ENCODE peak calls at places on chromosomes 13 and 19, in nine cellular contexts. V, G, F, B, Y, R, I, N and C are unnamed samples.

GRCh38 chr19:32164384-32164992 is 180.9 kb upstream of the ZNF507 start:
- DNase-seq in G (peak), V (no peak), N (no peak), I (no peak), B (no peak), R (no peak), F (no peak), Y (no peak), C (no peak)

GRCh38 chr19:58059003-58059671 is at the start of gene ZNF135:
- DNase-seq in I (peak), N (no peak), F (no peak), Y (peak), B (peak), R (no peak), V (peak), G (no peak), C (peak)

GRCh38 chr19:45175663-45176345 is 2.2 kb downstream of the TRAPPC6A start:
- DNase-seq in F (no peak), B (no peak), N (no peak), G (no peak), R (no peak), V (no peak), Y (no peak), I (peak), C (no peak)

GRCh38 chr19:37594982-37595382 is 306 bp downstream of the ZNF540 start:
- DNase-seq in G (no peak), I (peak), Y (peak), F (peak), R (peak), B (peak), V (peak), N (no peak), C (peak)

GRCh38 chr19:52227196-52227940 is 37.5 kb downstream of the PPP2R1A start:
- DNase-seq in I (no peak), Y (no peak), F (no peak), G (no peak), V (no peak), N (no peak), B (no peak), R (no peak), C (no peak)

GRCh38 chr19:13484141-13484540 is 22.1 kb downstream of the CACNA1A start:
- DNase-seq in G (no peak), F (no peak), N (no peak), V (no peak), Y (no peak), B (no peak), R (no peak), I (no peak), C (no peak)

GRCh38 chr13:63117710-63118109 is 1702.1 kb upstream of the PCDH20 start:
- DNase-seq in N (no peak), I (no peak), R (no peak), V (no peak), F (no peak), G (no peak), B (no peak), Y (no peak), C (no peak)

GRCh38 chr19:2478756-2479555 is 3.0 kb downstream of the GADD45B start:
- DNase-seq in Y (peak), B (peak), V (peak), F (peak), N (peak), I (peak), R (no peak), G (peak), C (peak)

GRCh38 chr13:105627270-105627669 is 908.2 kb downstream of the EFNB2 start:
- DNase-seq in G (no peak), B (peak), Y (no peak), I (no peak), R (no peak), V (no peak), N (no peak), F (no peak), C (no peak)

GRCh38 chr13:24313449-24313848 is 4.1 kb downstream of the C1QTNF9 start:
- DNase-seq in R (no peak), V (no peak), F (no peak), I (peak), B (peak), G (no peak), Y (no peak), N (peak), C (no peak)

GRCh38 chr13:46492946-46493345 is 60.0 kb upstream of the LRCH1 start:
- DNase-seq in N (peak), V (no peak), R (peak), F (peak), B (peak), Y (no peak), G (no peak), I (peak), C (peak)

GRCh38 chr13:39526499-39526898 is 76.5 kb downstream of the LHFPL6 start:
- DNase-seq in Y (no peak), G (no peak), V (no peak), N (no peak), F (no peak), B (no peak), R (no peak), I (no peak), C (no peak)

GRCh38 chr13:108005231-108005630 is 210.1 kb downstream of the LIG4 start:
- DNase-seq in F (no peak), N (no peak), R (peak), I (no peak), V (no peak), Y (no peak), G (no peak), B (no peak), C (no peak)

GRCh38 chr13:113837554-113838355 is 26.1 kb downstream of the GAS6 start:
- DNase-seq in Y (peak), R (peak), G (peak), B (peak), I (peak), V (peak), N (peak), F (peak), C (no peak)

GRCh38 chr19:42075364-42075615 is 676 bp upstream of the ZNF574 start:
- DNase-seq in N (no peak), R (no peak), V (no peak), G (no peak), F (no peak), I (no peak), Y (no peak), B (peak), C (no peak)

GRCh38 chr19:10812902-10813404 is 23.1 kb downstream of the TMED1 start:
- DNase-seq in I (peak), Y (peak), G (peak), V (peak), N (peak), R (peak), B (peak), F (no peak), C (no peak)

GRCh38 chr13:20412761-20413355 is 112.8 kb downstream of the CRYL1 start:
- DNase-seq in B (no peak), V (no peak), R (no peak), N (no peak), I (peak), F (no peak), G (no peak), Y (no peak), C (peak)

GRCh38 chr13:33799950-33800592 is 17.9 kb upstream of the RFC3 start:
- DNase-seq in B (peak), V (no peak), R (no peak), F (peak), N (peak), G (no peak), I (peak), Y (no peak), C (no peak)

GRCh38 chr19:6663236-6664187 is 6.4 kb downstream of the TNFSF14 start:
- DNase-seq in I (peak), Y (no peak), F (no peak), G (no peak), V (no peak), N (no peak), B (no peak), R (no peak), C (peak)

GRCh38 chr19:46489445-46490272 is 6.0 kb downstream of the PNMA8B start:
- DNase-seq in Y (peak), R (peak), I (peak), F (no peak), V (no peak), B (peak), N (no peak), G (no peak), C (no peak)

GRCh38 chr13:93776936-93777335 is 550.3 kb downstream of the GPC6 start:
- DNase-seq in B (peak), R (no peak), I (peak), N (no peak), Y (no peak), V (no peak), G (no peak), F (no peak), C (no peak)

GRCh38 chr19:37505958-37506386 is 767 bp upstream of the ZNF793 start:
- DNase-seq in N (no peak), Y (no peak), I (no peak), F (no peak), B (no peak), G (no peak), V (peak), R (no peak), C (no peak)

GRCh38 chr13:112885782-112886268 is 83.2 kb upstream of the MCF2L start:
- DNase-seq in N (peak), I (peak), B (peak), V (peak), F (no peak), G (peak), Y (peak), R (peak), C (no peak)

GRCh38 chr13:38954844-38955243 is 35.8 kb downstream of the STOML3 start:
- DNase-seq in R (peak), V (no peak), N (no peak), Y (no peak), I (no peak), G (no peak), B (no peak), F (no peak), C (no peak)

GRCh38 chr13:99264053-99264452 is 5.9 kb upstream of the GPR18 start:
- DNase-seq in N (no peak), I (no peak), G (peak), B (no peak), R (no peak), V (no peak), Y (no peak), F (no peak), C (no peak)

GRCh38 chr19:41309225-41310030 is 544 bp upstream of the CCDC97 start:
- DNase-seq in F (peak), B (no peak), N (no peak), I (peak), G (no peak), R (no peak), Y (no peak), V (peak), C (no peak)

GRCh38 chr19:46137915-46138473 is 10.0 kb upstream of the IGFL2 start:
- DNase-seq in V (no peak), B (no peak), F (no peak), R (no peak), I (no peak), N (no peak), G (no peak), Y (no peak), C (no peak)

GRCh38 chr19:19662866-19663291 is 597 bp downstream of the ATP13A1 start:
- DNase-seq in B (peak), Y (peak), G (no peak), V (no peak), I (peak), N (no peak), R (no peak), F (no peak), C (no peak)

GRCh38 chr13:99392126-99392805 is 85.1 kb upstream of the GPR183 start:
- DNase-seq in B (no peak), Y (no peak), G (peak), R (no peak), F (no peak), N (no peak), V (no peak), I (no peak), C (no peak)

GRCh38 chr19:35213678-35214632 is 14.6 kb downstream of the FAM187B start:
- DNase-seq in Y (peak), B (peak), F (peak), G (no peak), R (no peak), N (peak), V (peak), I (peak), C (peak)

GRCh38 chr13:30681489-30682242 is 53.7 kb upstream of the ALOX5AP start:
- DNase-seq in I (peak), Y (no peak), G (no peak), R (no peak), F (no peak), B (peak), V (no peak), N (no peak), C (no peak)

GRCh38 chr13:110006304-110006703 is 219.9 kb upstream of the IRS2 start:
- DNase-seq in B (peak), R (no peak), N (peak), I (peak), G (no peak), F (no peak), V (no peak), Y (no peak), C (no peak)

GRCh38 chr13:93727301-93728141 is 500.9 kb downstream of the GPC6 start:
- DNase-seq in G (peak), B (no peak), Y (no peak), N (no peak), I (peak), V (no peak), R (no peak), F (no peak), C (no peak)

GRCh38 chr13:32587014-32587773 is 942 bp downstream of the PDS5B start:
- DNase-seq in F (peak), V (peak), N (peak), G (peak), B (peak), I (peak), Y (peak), R (peak), C (peak)

GRCh38 chr19:16051254-16052025 is 24.9 kb upstream of the TPM4 start:
- DNase-seq in V (no peak), B (peak), I (no peak), N (peak), R (peak), Y (no peak), G (no peak), F (peak), C (peak)

DNA sequence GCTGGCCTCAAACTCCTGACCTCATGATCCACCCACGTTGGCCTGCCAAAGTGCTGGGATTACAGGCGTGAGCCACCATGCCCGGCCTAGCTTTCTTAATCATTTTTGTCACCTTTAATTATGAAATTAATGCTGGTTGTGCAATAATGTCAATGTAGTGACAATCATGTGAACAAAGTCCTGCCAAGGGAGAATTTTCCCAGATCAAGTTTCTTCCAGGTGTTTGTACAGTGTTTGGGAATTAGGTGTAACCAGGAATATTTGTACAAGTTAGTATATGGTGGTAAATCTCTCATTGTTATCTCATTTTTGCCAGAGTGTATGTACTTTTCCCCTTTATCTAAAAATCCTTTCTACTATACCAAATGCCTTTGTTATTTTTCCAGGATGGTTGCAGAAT is 171.1 kb downstream of the UGGT2 start:
- DNase-seq in F (no peak), R (no peak), N (no peak), V (no peak), Y (no peak), I (no peak), G (no peak), B (no peak), C (no peak)
- H3K4me3 ChIP-seq in F (no peak), R (no peak), N (no peak), V (no peak), Y (no peak), I (no peak), G (no peak), B (no peak), C (no peak)

DNA sequence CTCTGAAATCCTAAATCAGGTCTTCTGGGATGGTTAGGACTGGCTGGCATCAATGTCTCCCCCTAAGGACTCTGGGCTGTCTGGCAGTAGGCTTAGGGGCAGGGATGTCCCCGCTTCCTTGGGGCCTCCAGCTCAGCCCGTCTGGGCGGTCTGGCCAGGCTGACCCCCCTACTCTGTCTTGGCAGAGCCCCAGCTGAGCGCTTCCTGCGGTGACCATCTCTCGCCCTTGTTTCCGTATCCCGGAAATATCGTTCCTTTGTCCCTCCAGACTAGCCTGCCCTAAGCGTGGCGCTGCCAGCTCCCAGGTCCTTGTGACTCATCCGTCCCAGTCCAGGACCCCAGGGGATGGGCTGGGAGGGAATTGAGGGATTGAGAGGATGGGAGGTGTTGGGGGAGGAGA is 11.3 kb downstream of the GTPBP3 start:
- DNase-seq in R (no peak), V (peak), I (peak), Y (peak), G (peak), F (no peak), B (peak), N (peak), C (no peak)
- H3K4me3 ChIP-seq in R (no peak), V (no peak), I (peak), Y (no peak), G (no peak), F (no peak), B (no peak), N (no peak), C (no peak)

GRCh38 chr19:53906211-53907192 is 2.6 kb upstream of the CACNG7 start:
- DNase-seq in N (no peak), V (peak), I (peak), F (no peak), Y (peak), R (peak), B (peak), G (no peak), C (peak)
- H3K4me3 ChIP-seq in N (peak), V (no peak), I (no peak), F (no peak), Y (peak), R (no peak), B (no peak), G (no peak), C (no peak)

GRCh38 chr19:30227071-30227621 is 145.0 kb upstream of the ZNF536 start:
- DNase-seq in N (no peak), R (no peak), G (no peak), F (no peak), I (no peak), Y (no peak), V (no peak), B (no peak), C (no peak)
- H3K4me3 ChIP-seq in N (peak), R (peak), G (peak), F (peak), I (peak), Y (peak), V (no peak), B (peak), C (no peak)

GRCh38 chr19:1214862-1215731 is 9.5 kb downstream of the STK11 start:
- DNase-seq in N (no peak), F (no peak), G (no peak), Y (peak), R (no peak), I (peak), V (no peak), B (no peak), C (no peak)
- H3K4me3 ChIP-seq in N (no peak), F (no peak), G (no peak), Y (peak), R (no peak), I (no peak), V (no peak), B (no peak), C (no peak)

GRCh38 chr19:50818859-50819472 is 4.6 kb downstream of the KLK1 start:
- DNase-seq in G (no peak), I (no peak), Y (no peak), V (no peak), F (peak), N (no peak), R (no peak), B (no peak), C (no peak)

GRCh38 chr19:50819636-50820035 is 4.0 kb downstream of the KLK1 start:
- DNase-seq in R (no peak), F (no peak), B (no peak), V (peak), N (no peak), I (no peak), G (no peak), Y (no peak), C (no peak)

GRCh38 chr19:50820549-50821247 is 2.9 kb downstream of the KLK1 start:
- DNase-seq in F (peak), Y (peak), V (peak), R (peak), I (no peak), G (no peak), B (no peak), N (no peak), C (peak)

GRCh38 chr19:50821248-50821612 is 2.4 kb downstream of the KLK1 start:
- DNase-seq in Y (no peak), R (no peak), B (no peak), G (no peak), N (no peak), I (no peak), F (no peak), V (no peak), C (no peak)

DNA sequence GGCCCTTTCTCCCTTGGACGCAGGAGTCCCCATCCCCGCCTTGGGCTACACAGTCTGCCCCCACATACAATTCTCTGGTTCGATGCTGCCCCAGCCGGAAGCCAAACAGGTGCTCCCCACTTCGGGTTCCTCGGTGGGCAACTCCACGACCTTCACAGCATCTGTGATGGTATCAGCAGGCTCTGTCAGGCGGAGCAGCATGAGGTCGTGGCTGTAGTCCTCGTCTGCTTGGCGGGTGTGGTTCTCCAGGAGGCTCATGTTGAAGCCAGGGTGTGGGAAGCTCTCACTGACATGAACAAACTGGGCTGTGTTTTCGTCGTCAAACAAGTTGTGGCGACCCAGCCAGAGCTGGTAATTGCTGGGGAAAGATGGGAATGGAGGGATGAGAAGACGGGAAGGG is 3.5 kb downstream of the KLK1 start:
- DNase-seq in I (no peak), Y (no peak), V (peak), F (peak), R (no peak), G (no peak), N (no peak), B (no peak), C (no peak)
- H3K4me3 ChIP-seq in I (no peak), Y (no peak), V (no peak), F (peak), R (peak), G (no peak), N (no peak), B (no peak), C (no peak)

GRCh38 chr19:33193269-33193863 is 764 bp upstream of the LRP3 start:
- DNase-seq in I (no peak), F (no peak), N (no peak), G (no peak), V (no peak), Y (peak), B (no peak), R (no peak), C (no peak)
- H3K4me3 ChIP-seq in I (peak), F (no peak), N (peak), G (no peak), V (no peak), Y (peak), B (no peak), R (no peak), C (no peak)

GRCh38 chr13:101757446-101758039 is 305.1 kb downstream of the ITGBL1 start:
- DNase-seq in N (peak), G (no peak), B (peak), R (no peak), I (peak), F (peak), Y (no peak), V (no peak), C (no peak)

GRCh38 chr13:101749584-101749983 is 297.1 kb downstream of the ITGBL1 start:
- DNase-seq in G (no peak), Y (no peak), B (no peak), R (no peak), N (no peak), I (no peak), V (no peak), F (no peak), C (no peak)

GRCh38 chr13:101751488-101751887 is 299.0 kb downstream of the ITGBL1 start:
- DNase-seq in B (peak), V (no peak), R (no peak), N (peak), I (peak), G (no peak), Y (no peak), F (peak), C (no peak)

GRCh38 chr13:101755228-101755887 is 302.9 kb downstream of the ITGBL1 start:
- DNase-seq in I (no peak), R (no peak), F (no peak), N (no peak), B (no peak), G (no peak), Y (no peak), V (no peak), C (no peak)

DNA sequence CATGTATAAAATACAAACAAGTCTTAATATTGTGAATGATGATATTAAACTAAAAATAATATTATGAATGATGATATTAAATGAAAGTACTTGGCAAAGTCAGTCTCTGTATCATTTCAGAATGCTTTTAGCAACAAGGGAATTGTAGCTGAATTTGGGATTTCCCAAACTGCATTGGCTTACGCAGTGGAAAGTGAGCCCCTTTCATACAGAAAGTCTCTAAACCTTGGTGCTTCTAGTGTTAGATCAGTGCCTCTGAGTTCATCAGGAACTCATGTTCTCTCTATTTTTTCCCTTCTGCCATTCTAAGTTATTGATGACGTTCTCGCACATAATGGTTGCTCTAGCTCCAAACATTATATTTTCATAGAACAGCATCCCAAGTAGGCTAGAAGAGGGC is 300.0 kb downstream of the ITGBL1 start:
- DNase-seq in I (no peak), V (no peak), F (no peak), B (no peak), R (no peak), Y (no peak), N (no peak), G (no peak), C (no peak)
- H3K4me3 ChIP-seq in I (no peak), V (no peak), F (no peak), B (no peak), R (no peak), Y (no peak), N (no peak), G (no peak), C (no peak)